ENCODE peak calls at places on chromosomes 16 and 17, in seven cellular contexts. I is H1; X is GM03348; C is stimulated activated CD4-positive, alpha-beta T cell treated with anti-CD3 and anti-CD28 coated beads, Interleukin-1b, Interleukin-23, amount 100 ng/mL, for 24 hours; S is germinal center; M is AG04449; K is amniotic epithelial cell. R is an unnamed sample.

GRCh38 chr17:67557052-67557845 is 160.5 kb upstream of the NOL11 start:
- DNase-seq in X (no peak), S (no peak), I (no peak), M (no peak), K (no peak), C (no peak), R (no peak)

GRCh38 chr17:6269474-6269873 is 165.4 kb downstream of the AIPL1 start:
- DNase-seq in S (peak), K (peak), C (no peak), X (peak), I (peak), M (no peak), R (peak)

GRCh38 chr16:82178352-82178751 is 8.3 kb upstream of the MPHOSPH6 start:
- DNase-seq in S (no peak), K (no peak), I (no peak), M (no peak), C (no peak), X (no peak), R (no peak)

GRCh38 chr16:47461598-47462266 is 601 bp downstream of the PHKB start:
- DNase-seq in C (peak), M (no peak), I (no peak), X (peak), K (peak), S (peak), R (peak)

GRCh38 chr17:41695134-41695661 is 6.5 kb downstream of the EIF1 start:
- DNase-seq in M (no peak), K (no peak), I (no peak), S (no peak), C (no peak), X (no peak), R (no peak)

GRCh38 chr17:49223517-49224197 is 6.9 kb downstream of the PHOSPHO1 start:
- DNase-seq in S (peak), M (no peak), K (no peak), X (peak), I (peak), C (peak), R (peak)

GRCh38 chr17:13594762-13595697 is 6.7 kb downstream of the HS3ST3A1 start:
- DNase-seq in K (peak), S (peak), C (peak), I (peak), X (peak), M (peak), R (peak)

GRCh38 chr17:55314061-55314783 is 49.5 kb downstream of the HLF start:
- DNase-seq in I (no peak), M (no peak), S (no peak), X (no peak), K (no peak), C (no peak), R (no peak)

GRCh38 chr17:72604518-72604917 is 483.7 kb downstream of the SOX9 start:
- DNase-seq in M (no peak), C (no peak), S (no peak), K (no peak), I (no peak), X (no peak), R (no peak)

GRCh38 chr16:31071861-31072260 is 2.2 kb downstream of the ZNF668 start:
- DNase-seq in C (no peak), S (no peak), I (no peak), M (no peak), X (peak), K (peak), R (peak)

GRCh38 chr17:82710499-82711232 is 5.8 kb upstream of the FN3KRP start:
- DNase-seq in C (no peak), K (no peak), S (no peak), I (peak), X (no peak), M (no peak), R (no peak)

GRCh38 chr17:55420776-55421178 is 858 bp downstream of the MMD start:
- DNase-seq in M (no peak), S (peak), K (no peak), C (peak), X (peak), I (peak), R (peak)

GRCh38 chr16:88321635-88322499 is 60.9 kb upstream of the ZNF469 start:
- DNase-seq in K (no peak), I (no peak), X (no peak), C (no peak), S (no peak), M (no peak), R (no peak)

GRCh38 chr17:38982858-38983746 is 15.9 kb upstream of the FBXO47 start:
- DNase-seq in K (peak), M (no peak), S (peak), C (peak), X (peak), I (peak), R (peak)

GRCh38 chr17:64001763-64002529 is 3.8 kb downstream of the PRR29 start:
- DNase-seq in K (peak), C (no peak), I (no peak), X (no peak), S (no peak), M (no peak), R (peak)

GRCh38 chr16:19810817-19811731 is 73.6 kb downstream of the GPRC5B start:
- DNase-seq in K (peak), M (peak), S (no peak), I (no peak), C (no peak), X (peak), R (no peak)

GRCh38 chr16:74226361-74226979 is 70.1 kb upstream of the PSMD7 start:
- DNase-seq in C (no peak), K (no peak), I (no peak), X (peak), M (no peak), S (no peak), R (peak)

GRCh38 chr16:88453621-88454314 is 688 bp downstream of the ZFPM1 start:
- DNase-seq in S (peak), M (no peak), K (no peak), C (peak), I (no peak), X (peak), R (no peak)

GRCh38 chr17:28763804-28764266 is 20.0 kb downstream of the TRAF4 start:
- DNase-seq in X (peak), K (peak), M (peak), I (peak), S (peak), C (peak), R (peak)

GRCh38 chr16:17828012-17828411 is 357.3 kb upstream of the XYLT1 start:
- DNase-seq in C (no peak), K (peak), X (peak), I (no peak), S (no peak), M (peak), R (peak)

GRCh38 chr17:29291163-29291752 is 2.7 kb downstream of the NUFIP2 start:
- DNase-seq in I (no peak), C (no peak), K (peak), M (peak), X (peak), S (peak), R (peak)

GRCh38 chr17:33639103-33639991 is 346.3 kb upstream of the ASIC2 start:
- DNase-seq in C (no peak), K (no peak), X (no peak), S (no peak), M (no peak), I (no peak), R (no peak)

GRCh38 chr16:67016681-67017450 is 12.1 kb upstream of the CBFB start:
- DNase-seq in S (no peak), K (no peak), I (no peak), M (no peak), C (no peak), X (no peak), R (no peak)

GRCh38 chr17:78925662-78926555 is 722 bp upstream of the TIMP2 start:
- DNase-seq in C (no peak), K (peak), I (peak), X (peak), S (no peak), M (no peak), R (peak)

R was measured in AG20443.